ENCODE peak calls at places on chromosome 5, in eight cellular contexts. K, M, L, E, Q, V, I and W are unnamed samples.
A peak's percentile ranks its signal among the peaks of the same experiment; 100 is the strongest.

GRCh38 chr5:17219006-17219422 is 1.6 kb downstream of the BASP1 start:
- DNase-seq in Q (no peak), L (peak; percentile 86), V (no peak), M (no peak), K (peak; percentile 50), E (no peak), I (peak; percentile 81), W (peak; percentile 35)

GRCh38 chr5:78574731-78575161 is 73.8 kb downstream of the LHFPL2 start:
- DNase-seq in M (no peak), V (no peak), Q (peak; percentile 60), E (no peak), L (no peak), K (peak; percentile 56), I (no peak), W (no peak)

GRCh38 chr5:135718151-135718550 is 116.3 kb upstream of the SLC25A48 start:
- DNase-seq in Q (no peak), M (no peak), E (no peak), K (no peak), I (no peak), L (no peak), V (no peak), W (no peak)

GRCh38 chr5:180777475-180777874 is 25.1 kb downstream of the MGAT1 start:
- DNase-seq in L (no peak), I (no peak), Q (no peak), V (no peak), E (no peak), K (no peak), M (no peak), W (no peak)

GRCh38 chr5:72465601-72466563 is 41.3 kb downstream of the ZNF366 start:
- DNase-seq in K (peak; percentile 70), V (no peak), I (no peak), L (no peak), M (no peak), Q (no peak), E (peak; percentile 29), W (no peak)

GRCh38 chr5:149141224-149141956 is at the start of gene ABLIM3:
- DNase-seq in L (peak; percentile 80), K (peak; percentile 70), M (peak; percentile 58), I (peak; percentile 72), Q (peak; percentile 70), V (no peak), E (no peak), W (peak; percentile 65)

GRCh38 chr5:132437604-132438275 is 52.8 kb downstream of the IRF1 start:
- DNase-seq in K (peak; percentile 93), V (no peak), L (peak; percentile 44), M (peak; percentile 78), Q (peak; percentile 89), E (no peak), I (no peak), W (no peak)

GRCh38 chr5:9196403-9197224 is 349.3 kb downstream of the SEMA5A start:
- DNase-seq in V (no peak), K (peak; percentile 80), Q (no peak), L (peak; percentile 95), E (peak; percentile 26), I (no peak), M (no peak), W (no peak)

GRCh38 chr5:115435776-115436712 is 108.5 kb downstream of the FEM1C start:
- DNase-seq in E (peak; percentile 49), L (no peak), Q (no peak), V (no peak), M (no peak), I (no peak), K (no peak), W (no peak)

GRCh38 chr5:179196420-179197079 is 136.4 kb downstream of the ZNF354C start:
- DNase-seq in Q (no peak), K (no peak), E (no peak), I (no peak), M (no peak), L (no peak), V (no peak), W (no peak)

GRCh38 chr5:53386341-53386740 is 94.1 kb upstream of the FST start:
- DNase-seq in I (no peak), K (no peak), M (no peak), L (no peak), E (no peak), V (no peak), Q (no peak), W (no peak)

GRCh38 chr5:43556857-43557593 is at the start of gene PAIP1:
- DNase-seq in I (peak; percentile 90), V (no peak), L (peak; percentile 93), Q (peak; percentile 76), K (peak; percentile 90), E (peak; percentile 55), M (peak; percentile 79), W (peak; percentile 90)

GRCh38 chr5:33891731-33892418 is at the start of gene ADAMTS12:
- DNase-seq in E (no peak), K (peak; percentile 69), M (peak; percentile 23), I (no peak), Q (peak; percentile 70), L (peak; percentile 84), V (no peak), W (no peak)

GRCh38 chr5:86885011-86885410 is 267.3 kb downstream of the COX7C start:
- DNase-seq in K (no peak), V (no peak), I (no peak), L (no peak), Q (no peak), E (no peak), M (no peak), W (no peak)

GRCh38 chr5:31626156-31626555 is 12.8 kb upstream of the PDZD2 start:
- DNase-seq in I (peak; percentile 36), M (no peak), E (no peak), L (no peak), V (no peak), Q (peak; percentile 74), K (no peak), W (no peak)

GRCh38 chr5:149680810-149681221 is 49.3 kb upstream of the PPARGC1B start:
- DNase-seq in V (no peak), I (no peak), Q (peak; percentile 70), K (no peak), E (no peak), M (no peak), L (no peak), W (peak; percentile 46)

GRCh38 chr5:103188436-103188835 is 68.3 kb downstream of the PPIP5K2 start:
- DNase-seq in I (no peak), K (no peak), V (no peak), L (no peak), Q (no peak), M (no peak), E (no peak), W (no peak)

GRCh38 chr5:29150840-29151239 is 2042.6 kb upstream of the CDH6 start:
- DNase-seq in L (no peak), I (no peak), M (no peak), V (no peak), E (no peak), K (no peak), Q (no peak), W (no peak)

GRCh38 chr5:88515881-88516819 is 247.5 kb upstream of the TMEM161B start:
- DNase-seq in L (no peak), I (no peak), K (no peak), M (no peak), Q (no peak), V (no peak), E (no peak), W (no peak)

GRCh38 chr5:129547137-129547536 is 87.0 kb downstream of the ADAMTS19 start:
- DNase-seq in L (no peak), E (no peak), I (no peak), V (no peak), Q (no peak), K (no peak), M (no peak), W (no peak)

DNA sequence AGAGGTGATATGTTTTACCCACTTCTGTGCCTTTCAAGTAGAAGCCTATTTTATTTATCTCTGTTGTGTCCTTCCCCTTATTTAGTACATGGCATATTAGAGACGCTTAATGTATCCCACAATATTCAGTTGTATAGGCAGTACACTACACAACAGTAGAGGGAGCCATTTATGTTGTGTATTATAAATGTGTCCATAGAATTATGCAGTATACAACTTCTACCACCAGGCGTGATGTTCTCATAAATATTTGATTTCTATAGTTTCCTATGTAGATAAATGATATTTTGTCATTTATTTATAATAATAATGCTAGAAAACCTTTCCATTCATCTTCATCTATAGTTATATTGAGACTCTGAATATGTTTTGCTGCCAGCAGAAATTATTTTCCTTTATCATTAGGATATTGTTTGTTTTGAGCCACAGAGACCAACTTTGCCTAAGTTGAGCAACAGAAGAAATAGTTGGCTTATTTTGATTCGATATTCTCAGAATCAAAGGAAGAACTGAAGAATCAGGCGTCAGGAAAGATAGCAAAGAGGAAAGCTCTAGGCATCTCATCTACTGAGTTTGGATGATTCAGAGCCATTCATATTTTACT is 81.7 kb downstream of the ADAMTS19 start:
- DNase-seq in L (no peak), I (no peak), K (peak; percentile 2), M (no peak), Q (no peak), E (no peak), V (no peak), W (no peak)
- TF ChIP-seq CTCF in L (peak; percentile 42), I (peak; percentile 45), K (peak; percentile 33), M (peak; percentile 13), Q (no peak), E (peak; percentile 56), V (no peak), W (no peak)

GRCh38 chr5:64026493-64026892 is 64.2 kb upstream of the HTR1A start:
- DNase-seq in Q (no peak), V (no peak), L (no peak), E (no peak), K (no peak), I (no peak), M (no peak), W (no peak)
- TF ChIP-seq CTCF in Q (no peak), V (no peak), L (no peak), E (no peak), K (no peak), I (no peak), M (no peak), W (no peak)

GRCh38 chr5:93578179-93578812 is 2.7 kb downstream of the NR2F1-AS1 start:
- DNase-seq in L (peak; percentile 72), Q (no peak), K (peak; percentile 78), E (no peak), V (no peak), M (no peak), I (no peak), W (no peak)

GRCh38 chr5:93577807-93578178 is 3.2 kb downstream of the NR2F1-AS1 start:
- DNase-seq in K (no peak), L (no peak), E (no peak), I (no peak), Q (no peak), V (no peak), M (no peak), W (no peak)

GRCh38 chr5:93579561-93580386 is 1.2 kb downstream of the NR2F1-AS1 start:
- DNase-seq in V (no peak), K (peak; percentile 70), Q (no peak), M (no peak), L (peak; percentile 76), E (no peak), I (peak; percentile 56), W (no peak)

GRCh38 chr5:93580387-93581100 is 475 bp downstream of the NR2F1-AS1 start:
- DNase-seq in L (peak; percentile 42), M (no peak), V (no peak), Q (no peak), I (peak; percentile 46), K (peak; percentile 68), E (no peak), W (no peak)

GRCh38 chr5:93578813-93579560 is 2.0 kb downstream of the NR2F1-AS1 start:
- DNase-seq in I (no peak), E (no peak), L (peak; percentile 54), K (peak; percentile 84), M (peak; percentile 53), V (no peak), Q (no peak), W (no peak)
- TF ChIP-seq CTCF in I (peak; percentile 12), E (peak; percentile 17), L (no peak), K (peak; percentile 8), M (no peak), V (no peak), Q (no peak), W (no peak)

GRCh38 chr5:76602094-76602726 is 21.0 kb downstream of the F2RL2 start:
- DNase-seq in Q (no peak), L (no peak), K (peak; percentile 54), M (no peak), V (no peak), E (no peak), I (no peak), W (no peak)
- TF ChIP-seq CTCF in Q (no peak), L (peak; percentile 25), K (peak; percentile 66), M (no peak), V (peak; percentile 36), E (peak; percentile 68), I (no peak), W (no peak)